ENCODE peak calls at places on chromosome X, in five cellular contexts. K, D, N, F and H are unnamed samples.

GRCh38 chrX:23742174-23742692 is 843 bp downstream of the ACOT9 start:
- DNase-seq in K (no peak), D (peak), N (peak), F (peak), H (no peak)

GRCh38 chrX:24298191-24298590 is 15.7 kb downstream of the SUPT20HL2 start:
- DNase-seq in K (no peak), D (no peak), N (no peak), F (no peak), H (no peak)

GRCh38 chrX:22015144-22015750 is 16.9 kb upstream of the PHEX start:
- DNase-seq in K (no peak), D (no peak), N (no peak), F (no peak), H (no peak)

GRCh38 chrX:43643201-43643600 is 12.9 kb upstream of the MAOA start:
- DNase-seq in K (no peak), D (no peak), N (no peak), F (no peak), H (no peak)

GRCh38 chrX:41110801-41111625 is 25.8 kb downstream of the USP9X start:
- DNase-seq in K (no peak), D (no peak), N (no peak), F (no peak), H (no peak)

GRCh38 chrX:70434352-70434866 is 10.2 kb upstream of the DLG3 start:
- DNase-seq in K (peak), D (peak), N (peak), F (peak), H (peak)

GRCh38 chrX:121479406-121479805 is 432.0 kb downstream of the GLUD2 start:
- DNase-seq in K (no peak), D (no peak), N (no peak), F (no peak), H (no peak)

GRCh38 chrX:18394477-18394876 is 30.9 kb upstream of the CDKL5 start:
- DNase-seq in K (no peak), D (no peak), N (no peak), F (no peak), H (no peak)

GRCh38 chrX:14922437-14922836 is 49.2 kb downstream of the MOSPD2 start:
- DNase-seq in K (no peak), D (no peak), N (no peak), F (no peak), H (no peak)

GRCh38 chrX:125711103-125711502 is 391.4 kb downstream of the TEX13C start:
- DNase-seq in K (no peak), D (no peak), N (no peak), F (no peak), H (no peak)

GRCh38 chrX:140432328-140433025 is 72.4 kb downstream of the SOX3 start:
- DNase-seq in K (peak), D (no peak), N (no peak), F (peak), H (no peak)

GRCh38 chrX:76127341-76127740 is 45.5 kb upstream of the PBDC1 start:
- DNase-seq in K (no peak), D (no peak), N (no peak), F (no peak), H (no peak)

GRCh38 chrX:320126-320783 is 1.7 kb upstream of the GTPBP6 start:
- DNase-seq in K (peak), D (no peak), N (no peak), F (peak), H (no peak)

GRCh38 chrX:142804085-142804484 is 221.6 kb upstream of the SPANXN4 start:
- DNase-seq in K (no peak), D (no peak), N (no peak), F (no peak), H (no peak)

GRCh38 chrX:30657542-30658238 is 4.5 kb downstream of the GK start:
- DNase-seq in K (no peak), D (no peak), N (no peak), F (no peak), H (no peak)

GRCh38 chrX:77087529-77088169 is 359.5 kb upstream of the FGF16 start:
- DNase-seq in K (no peak), D (no peak), N (peak), F (peak), H (peak)

GRCh38 chrX:16842684-16843083 is 27.5 kb downstream of the RBBP7 start:
- DNase-seq in K (no peak), D (no peak), N (no peak), F (no peak), H (no peak)

GRCh38 chrX:124347242-124347641 is 879 bp downstream of the SH2D1A start:
- DNase-seq in K (no peak), D (no peak), N (no peak), F (no peak), H (no peak)

GRCh38 chrX:130974323-130974722 is 71.3 kb upstream of the ENOX2 start:
- DNase-seq in K (no peak), D (no peak), N (no peak), F (no peak), H (no peak)

GRCh38 chrX:13290891-13291614 is 28.8 kb downstream of the ATXN3L start:
- DNase-seq in K (no peak), D (no peak), N (no peak), F (no peak), H (no peak)

GRCh38 chrX:37763400-37763799 is 16.5 kb upstream of the CYBB start:
- DNase-seq in K (no peak), D (no peak), N (no peak), F (no peak), H (no peak)

GRCh38 chrX:31366076-31366475 is 294.2 kb upstream of the FTHL17 start:
- DNase-seq in K (no peak), D (no peak), N (no peak), F (no peak), H (no peak)

GRCh38 chrX:129700536-129700935 is 38.2 kb upstream of the XPNPEP2 start:
- DNase-seq in K (no peak), D (no peak), N (no peak), F (no peak), H (no peak)

GRCh38 chrX:2502668-2503519 is 2.1 kb upstream of the DHRSX start:
- DNase-seq in K (no peak), D (no peak), N (no peak), F (no peak), H (no peak)

GRCh38 chrX:53442322-53442631 is 8.1 kb upstream of the HSD17B10 start:
- DNase-seq in K (no peak), D (no peak), N (no peak), F (no peak), H (no peak)

GRCh38 chrX:38656350-38656915 is 95.1 kb downstream of the TSPAN7 start:
- DNase-seq in K (no peak), D (no peak), N (no peak), F (no peak), H (no peak)

GRCh38 chrX:71184803-71185495 is 38.1 kb upstream of the GJB1 start:
- DNase-seq in K (no peak), D (no peak), N (no peak), F (no peak), H (no peak)

GRCh38 chrX:139930923-139931645 is 1.8 kb downstream of the ATP11C start:
- DNase-seq in K (peak), D (peak), N (no peak), F (no peak), H (no peak)

GRCh38 chrX:102959471-102959870 is 22.4 kb downstream of the RAB40AL start:
- DNase-seq in K (no peak), D (no peak), N (no peak), F (no peak), H (no peak)

GRCh38 chrX:13013353-13014110 is 30.9 kb downstream of the FAM9C start:
- DNase-seq in K (no peak), D (no peak), N (peak), F (no peak), H (no peak)

GRCh38 chrX:51178352-51178751 is 154.3 kb upstream of the NUDT10 start:
- DNase-seq in K (no peak), D (no peak), N (no peak), F (no peak), H (no peak)

GRCh38 chrX:54223581-54223980 is 40.5 kb upstream of the FAM120C start:
- DNase-seq in K (no peak), D (no peak), N (no peak), F (no peak), H (no peak)

GRCh38 chrX:18012974-18013373 is 151.9 kb upstream of the RAI2 start:
- DNase-seq in K (no peak), D (no peak), N (no peak), F (no peak), H (no peak)

DNA sequence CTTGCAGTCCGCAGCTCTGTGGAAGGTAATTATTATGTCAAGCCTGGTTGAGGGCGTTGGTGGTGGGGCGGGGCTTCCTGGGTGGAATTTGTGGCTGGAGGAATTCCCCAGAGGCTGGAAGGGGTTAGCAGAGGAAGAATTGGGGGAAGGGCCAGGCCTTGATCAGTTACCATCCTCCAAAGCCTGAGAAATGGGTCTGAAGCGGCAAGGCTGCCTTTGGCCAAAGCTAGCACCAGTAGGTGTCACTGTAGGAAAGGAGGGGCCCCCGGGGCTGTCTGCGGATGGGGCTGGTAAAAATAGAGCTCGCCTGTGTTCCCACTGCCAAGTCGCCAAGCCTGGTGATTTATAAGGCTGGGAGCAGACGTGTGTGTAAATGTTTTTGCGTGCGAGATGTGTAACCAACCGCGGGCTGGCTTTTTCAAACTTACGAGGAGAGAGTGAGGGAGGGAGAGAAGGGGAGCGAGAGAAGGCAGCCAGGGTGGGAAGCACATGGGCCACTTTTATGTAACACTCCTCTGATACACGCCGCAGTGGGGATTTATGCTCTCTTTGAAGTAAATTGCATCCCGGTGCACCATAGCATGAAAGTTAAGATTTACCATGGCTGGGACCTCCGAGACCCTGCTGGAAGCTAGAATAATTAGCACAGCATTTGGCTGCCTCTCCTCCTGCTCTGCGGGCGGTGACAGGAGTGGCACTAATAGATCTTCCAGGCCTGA is 366.9 kb downstream of the BCOR start:
- DNase-seq in K (peak), D (peak), N (peak), F (peak), H (peak)
- TF ChIP-seq CTCF in K (peak), D (no peak), N (no peak), F (peak), H (peak)

DNA sequence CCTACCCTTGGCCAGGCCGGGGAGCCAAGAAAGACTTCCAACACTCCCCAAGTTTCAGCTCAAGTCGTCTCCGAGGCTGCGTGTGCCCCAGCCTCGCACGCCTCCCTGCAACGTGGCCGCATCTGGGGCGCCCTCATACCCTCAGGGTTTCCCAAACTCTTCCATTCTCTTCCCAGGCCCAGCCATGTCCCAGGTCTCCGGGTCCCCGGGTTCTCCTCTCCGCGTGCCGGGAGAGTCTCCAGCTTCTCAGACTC is 312 bp upstream of the STK26 start:
- DNase-seq in K (peak), D (no peak), N (no peak), F (no peak), H (no peak)
- TF ChIP-seq CTCF in K (no peak), D (no peak), N (no peak), F (no peak), H (no peak)

GRCh38 chrX:68183612-68184214 is 249.6 kb downstream of the OPHN1 start:
- DNase-seq in K (no peak), D (no peak), N (no peak), F (no peak), H (no peak)
- TF ChIP-seq CTCF in K (peak), D (no peak), N (no peak), F (no peak), H (no peak)

GRCh38 chrX:10979956-10980355 is 131.2 kb upstream of the HCCS start:
- DNase-seq in K (no peak), D (no peak), N (no peak), F (no peak), H (no peak)
- TF ChIP-seq CTCF in K (no peak), D (no peak), N (no peak), F (no peak), H (no peak)

DNA sequence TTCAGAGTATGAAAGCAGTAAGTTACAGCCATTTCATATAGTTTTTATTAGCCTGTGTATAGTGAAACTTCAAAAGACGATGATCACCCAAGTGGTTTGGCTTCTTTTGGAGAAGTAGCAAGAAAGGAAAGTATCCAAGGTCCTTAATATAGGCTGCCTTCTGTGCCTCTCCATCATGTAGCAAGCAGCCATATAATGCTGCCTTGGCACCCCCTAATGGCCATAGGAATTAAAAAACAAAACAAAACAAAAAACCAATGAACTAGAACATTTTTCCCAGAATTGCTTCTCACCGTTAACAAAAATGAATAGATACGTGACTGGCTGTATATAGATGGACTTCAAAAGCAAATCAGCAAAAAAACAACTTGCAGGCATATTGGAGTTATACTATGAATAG is 18.9 kb downstream of the LAMP2 start:
- DNase-seq in K (no peak), D (no peak), N (no peak), F (no peak), H (no peak)
- TF ChIP-seq CTCF in K (no peak), D (no peak), N (no peak), F (no peak), H (no peak)

GRCh38 chrX:10519761-10520160 is 100.6 kb downstream of the MID1 start:
- DNase-seq in K (no peak), D (no peak), N (no peak), F (no peak), H (no peak)
- TF ChIP-seq CTCF in K (no peak), D (no peak), N (no peak), F (no peak), H (no peak)

GRCh38 chrX:153922932-153923857 is 2.9 kb downstream of the ARHGAP4 start:
- DNase-seq in K (peak), D (peak), N (no peak), F (peak), H (no peak)
- TF ChIP-seq CTCF in K (peak), D (peak), N (no peak), F (peak), H (peak)

GRCh38 chrX:100424012-100424411 is 13.9 kb upstream of the PCDH19 start:
- DNase-seq in K (no peak), D (no peak), N (no peak), F (no peak), H (no peak)
- TF ChIP-seq CTCF in K (no peak), D (no peak), N (no peak), F (no peak), H (no peak)

GRCh38 chrX:47646636-47647035 is 3.7 kb downstream of the ELK1 start:
- DNase-seq in K (no peak), D (no peak), N (no peak), F (no peak), H (no peak)

GRCh38 chrX:47643926-47644325 is 6.4 kb downstream of the ELK1 start:
- DNase-seq in K (no peak), D (no peak), N (no peak), F (no peak), H (no peak)

GRCh38 chrX:47648376-47648775 is 2.0 kb downstream of the ELK1 start:
- DNase-seq in K (no peak), D (no peak), N (no peak), F (no peak), H (no peak)

GRCh38 chrX:47645530-47645929 is 4.8 kb downstream of the ELK1 start:
- DNase-seq in K (no peak), D (no peak), N (no peak), F (no peak), H (no peak)

GRCh38 chrX:47644557-47645091 is 5.7 kb downstream of the ELK1 start:
- DNase-seq in K (no peak), D (no peak), N (no peak), F (no peak), H (no peak)
- TF ChIP-seq CTCF in K (peak), D (peak), N (no peak), F (peak), H (peak)